ENCODE peak calls at places on chromosomes 6 and 20, in seven cellular contexts. G, E, F, M, Y, V and Q are unnamed samples.

GRCh38 chr20:57660510-57661199 is 40.4 kb upstream of the ZBP1 start:
- DNase-seq in G (no peak), E (peak), F (no peak), M (no peak), Y (no peak), V (no peak), Q (peak)

GRCh38 chr6:43547202-43547601 is 28.6 kb downstream of the XPO5 start:
- DNase-seq in G (no peak), E (no peak), F (no peak), M (no peak), Y (no peak), V (no peak), Q (no peak)

GRCh38 chr6:169936355-169936975 is 185.0 kb downstream of the ERMARD start:
- DNase-seq in G (no peak), E (no peak), F (no peak), M (no peak), Y (no peak), V (no peak), Q (no peak)

GRCh38 chr20:17494201-17494600 is 37.0 kb downstream of the BFSP1 start:
- DNase-seq in G (no peak), E (no peak), F (no peak), M (no peak), Y (no peak), V (no peak), Q (no peak)

GRCh38 chr20:61694666-61695065 is 371.0 kb downstream of the TAF4 start:
- DNase-seq in G (no peak), E (peak), F (no peak), M (no peak), Y (peak), V (no peak), Q (no peak)

GRCh38 chr6:42344756-42345155 is 107.0 kb downstream of the TRERF1 start:
- DNase-seq in G (no peak), E (no peak), F (no peak), M (no peak), Y (no peak), V (no peak), Q (no peak)

GRCh38 chr20:10670521-10671220 is 3.1 kb downstream of the JAG1 start:
- DNase-seq in G (no peak), E (no peak), F (no peak), M (peak), Y (no peak), V (no peak), Q (no peak)

GRCh38 chr6:169189227-169189626 is 64.4 kb downstream of the THBS2 start:
- DNase-seq in G (no peak), E (no peak), F (no peak), M (no peak), Y (no peak), V (no peak), Q (no peak)

GRCh38 chr20:10047427-10047826 is 12.6 kb downstream of the ANKEF1 start:
- DNase-seq in G (peak), E (no peak), F (no peak), M (no peak), Y (no peak), V (peak), Q (no peak)

GRCh38 chr6:24689964-24690363 is 23.1 kb downstream of the ACOT13 start:
- DNase-seq in G (no peak), E (no peak), F (no peak), M (no peak), Y (no peak), V (no peak), Q (no peak)

GRCh38 chr6:24827162-24827561 is 28.4 kb upstream of the ARMH2 start:
- DNase-seq in G (no peak), E (no peak), F (no peak), M (no peak), Y (no peak), V (no peak), Q (no peak)

GRCh38 chr6:34045698-34046097 is 100.2 kb downstream of the GRM4 start:
- DNase-seq in G (no peak), E (no peak), F (no peak), M (no peak), Y (no peak), V (no peak), Q (no peak)

GRCh38 chr20:5164645-5165399 is 38.0 kb downstream of the CDS2 start:
- DNase-seq in G (no peak), E (no peak), F (no peak), M (no peak), Y (no peak), V (no peak), Q (no peak)

GRCh38 chr6:1285589-1286340 is 26.1 kb upstream of the FOXQ1 start:
- DNase-seq in G (no peak), E (no peak), F (no peak), M (no peak), Y (no peak), V (no peak), Q (no peak)

GRCh38 chr20:63225082-63225454 is 9.1 kb upstream of the YTHDF1 start:
- DNase-seq in G (no peak), E (no peak), F (no peak), M (no peak), Y (no peak), V (no peak), Q (no peak)

GRCh38 chr6:125939026-125939425 is 17.5 kb upstream of the HINT3 start:
- DNase-seq in G (no peak), E (no peak), F (no peak), M (peak), Y (no peak), V (no peak), Q (no peak)

GRCh38 chr6:15491255-15491985 is 171.4 kb downstream of the DTNBP1 start:
- DNase-seq in G (peak), E (peak), F (peak), M (peak), Y (peak), V (no peak), Q (no peak)

GRCh38 chr20:1702288-1702687 is 44.7 kb upstream of the SIRPG start:
- DNase-seq in G (no peak), E (no peak), F (no peak), M (no peak), Y (no peak), V (no peak), Q (no peak)

GRCh38 chr6:112806163-112806900 is 459.2 kb downstream of the RFPL4B start:
- DNase-seq in G (no peak), E (no peak), F (no peak), M (no peak), Y (no peak), V (no peak), Q (no peak)

GRCh38 chr6:30091577-30092381 is 16.2 kb upstream of the RNF39 start:
- DNase-seq in G (no peak), E (peak), F (peak), M (no peak), Y (no peak), V (no peak), Q (no peak)

GRCh38 chr6:69917834-69918233 is 51.5 kb downstream of the COL19A1 start:
- DNase-seq in G (no peak), E (no peak), F (no peak), M (no peak), Y (no peak), V (no peak), Q (no peak)

GRCh38 chr20:41232971-41233926 is 84.3 kb downstream of the ZHX3 start:
- DNase-seq in G (no peak), E (no peak), F (no peak), M (peak), Y (no peak), V (no peak), Q (no peak)

GRCh38 chr20:46344488-46345162 is 36.3 kb upstream of the CDH22 start:
- DNase-seq in G (no peak), E (no peak), F (no peak), M (no peak), Y (no peak), V (no peak), Q (no peak)

GRCh38 chr6:34743625-34744293 is 13.5 kb upstream of the SNRPC start:
- DNase-seq in G (no peak), E (no peak), F (no peak), M (no peak), Y (no peak), V (no peak), Q (no peak)

GRCh38 chr20:31674895-31675827 is 37.4 kb downstream of the COX4I2 start:
- DNase-seq in G (no peak), E (peak), F (peak), M (peak), Y (peak), V (no peak), Q (peak)

GRCh38 chr6:73565767-73566485 is 45.1 kb upstream of the EEF1A1 start:
- DNase-seq in G (peak), E (no peak), F (peak), M (no peak), Y (no peak), V (peak), Q (no peak)

GRCh38 chr6:130167655-130168054 is 55.1 kb downstream of the SAMD3 start:
- DNase-seq in G (no peak), E (no peak), F (no peak), M (no peak), Y (no peak), V (no peak), Q (no peak)

GRCh38 chr6:99393366-99393697 is 663 bp downstream of the COQ3 start:
- DNase-seq in G (no peak), E (no peak), F (no peak), M (no peak), Y (no peak), V (no peak), Q (no peak)

GRCh38 chr6:139732451-139732850 is 358.0 kb upstream of the CITED2 start:
- DNase-seq in G (no peak), E (no peak), F (no peak), M (peak), Y (no peak), V (no peak), Q (no peak)

GRCh38 chr6:90139272-90139817 is 157.3 kb downstream of the BACH2 start:
- DNase-seq in G (no peak), E (no peak), F (no peak), M (no peak), Y (no peak), V (no peak), Q (no peak)

GRCh38 chr6:163416640-163417253 is 2.2 kb downstream of the QKI start:
- DNase-seq in G (peak), E (no peak), F (peak), M (peak), Y (no peak), V (no peak), Q (no peak)

GRCh38 chr6:108002365-108003221 is 44.6 kb upstream of the SEC63 start:
- DNase-seq in G (no peak), E (no peak), F (no peak), M (peak), Y (peak), V (no peak), Q (no peak)

GRCh38 chr6:11428895-11429294 is 108.7 kb upstream of the TMEM170B start:
- DNase-seq in G (no peak), E (no peak), F (peak), M (no peak), Y (no peak), V (no peak), Q (no peak)

GRCh38 chr6:53322188-53323029 is 26.3 kb downstream of the ELOVL5 start:
- DNase-seq in G (no peak), E (no peak), F (no peak), M (no peak), Y (no peak), V (no peak), Q (no peak)

GRCh38 chr6:53320964-53321363 is 27.8 kb downstream of the ELOVL5 start:
- DNase-seq in G (no peak), E (no peak), F (no peak), M (no peak), Y (no peak), V (no peak), Q (no peak)

GRCh38 chr6:53318429-53318828 is 30.3 kb downstream of the ELOVL5 start:
- DNase-seq in G (no peak), E (no peak), F (no peak), M (no peak), Y (no peak), V (no peak), Q (no peak)

GRCh38 chr6:53317861-53318260 is 30.9 kb downstream of the ELOVL5 start:
- DNase-seq in G (no peak), E (no peak), F (no peak), M (no peak), Y (no peak), V (no peak), Q (no peak)

GRCh38 chr6:53321701-53322100 is 27.0 kb downstream of the ELOVL5 start:
- DNase-seq in G (no peak), E (no peak), F (no peak), M (no peak), Y (no peak), V (no peak), Q (no peak)
- H3K27ac ChIP-seq in G (no peak), E (no peak), F (no peak), M (no peak), Y (no peak), V (no peak), Q (no peak)

GRCh38 chr6:64539917-64540316 is 904.3 kb downstream of the PHF3 start:
- DNase-seq in G (no peak), E (no peak), F (no peak), M (no peak), Y (no peak), V (no peak), Q (no peak)
- H3K4me3 ChIP-seq in G (no peak), E (no peak), F (no peak), M (no peak), Y (no peak), V (no peak), Q (no peak)

GRCh38 chr20:650281-650680 is 2.7 kb downstream of the SRXN1 start:
- DNase-seq in G (no peak), E (no peak), F (no peak), M (no peak), Y (no peak), V (no peak), Q (no peak)

GRCh38 chr20:653110-653589 is at the start of gene SRXN1:
- DNase-seq in G (peak), E (peak), F (peak), M (peak), Y (peak), V (peak), Q (peak)

GRCh38 chr20:652611-653109 is 340 bp downstream of the SRXN1 start:
- DNase-seq in G (no peak), E (peak), F (no peak), M (peak), Y (no peak), V (no peak), Q (no peak)

GRCh38 chr20:650954-651353 is 2.0 kb downstream of the SRXN1 start:
- DNase-seq in G (no peak), E (no peak), F (no peak), M (no peak), Y (no peak), V (no peak), Q (no peak)

GRCh38 chr20:651713-652610 is 1.0 kb downstream of the SRXN1 start:
- DNase-seq in G (no peak), E (no peak), F (no peak), M (no peak), Y (no peak), V (no peak), Q (no peak)
- H3K27ac ChIP-seq in G (no peak), E (peak), F (peak), M (peak), Y (peak), V (no peak), Q (no peak)

GRCh38 chr6:50849016-50849748 is 30.5 kb downstream of the TFAP2B start:
- DNase-seq in G (no peak), E (no peak), F (no peak), M (no peak), Y (no peak), V (no peak), Q (no peak)

GRCh38 chr6:50851269-50851847 is 32.7 kb downstream of the TFAP2B start:
- DNase-seq in G (no peak), E (no peak), F (no peak), M (no peak), Y (no peak), V (no peak), Q (no peak)

GRCh38 chr6:50850860-50851259 is 32.2 kb downstream of the TFAP2B start:
- DNase-seq in G (no peak), E (no peak), F (no peak), M (no peak), Y (no peak), V (no peak), Q (no peak)

GRCh38 chr6:50849781-50850180 is 31.1 kb downstream of the TFAP2B start:
- DNase-seq in G (no peak), E (no peak), F (no peak), M (no peak), Y (no peak), V (no peak), Q (no peak)

DNA sequence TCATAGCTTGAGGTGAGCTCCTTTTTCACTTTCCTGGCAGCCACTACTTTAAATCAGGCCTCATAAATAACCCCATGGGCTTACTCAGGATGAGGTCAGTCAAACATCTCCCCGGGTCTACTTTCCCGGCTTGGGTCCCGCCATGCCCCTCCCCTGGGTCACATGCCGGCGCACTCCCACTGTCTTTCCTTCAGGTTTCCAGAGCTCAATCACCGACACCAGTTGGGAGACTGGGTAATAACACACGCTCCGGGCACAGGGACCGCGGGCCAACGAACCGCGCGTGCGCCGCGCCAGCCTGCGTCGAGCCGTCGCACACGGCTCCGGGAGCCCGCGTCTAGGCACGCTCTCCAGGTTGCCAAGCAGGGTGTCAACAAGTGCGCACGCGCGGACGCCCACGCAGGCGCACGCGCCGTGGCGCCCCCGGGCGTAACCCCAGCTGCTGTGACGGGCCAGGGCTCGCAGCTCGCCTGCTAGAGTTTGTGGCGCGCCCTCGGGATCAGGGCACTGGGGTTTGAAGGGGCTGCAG is 31.6 kb downstream of the TFAP2B start:
- DNase-seq in G (no peak), E (no peak), F (no peak), M (no peak), Y (no peak), V (no peak), Q (no peak)
- H3K4me3 ChIP-seq in G (peak), E (peak), F (no peak), M (no peak), Y (no peak), V (peak), Q (no peak)

GRCh38 chr6:116059713-116060571 is 749 bp downstream of the FRK start:
- DNase-seq in G (no peak), E (peak), F (peak), M (no peak), Y (no peak), V (no peak), Q (no peak)
- H3K27ac ChIP-seq in G (no peak), E (peak), F (peak), M (no peak), Y (no peak), V (no peak), Q (peak)

GRCh38 chr20:59634435-59635005 is 30.2 kb downstream of the PHACTR3 start:
- DNase-seq in G (no peak), E (no peak), F (no peak), M (no peak), Y (no peak), V (no peak), Q (no peak)
- H3K4me3 ChIP-seq in G (no peak), E (no peak), F (no peak), M (no peak), Y (no peak), V (no peak), Q (no peak)

DNA sequence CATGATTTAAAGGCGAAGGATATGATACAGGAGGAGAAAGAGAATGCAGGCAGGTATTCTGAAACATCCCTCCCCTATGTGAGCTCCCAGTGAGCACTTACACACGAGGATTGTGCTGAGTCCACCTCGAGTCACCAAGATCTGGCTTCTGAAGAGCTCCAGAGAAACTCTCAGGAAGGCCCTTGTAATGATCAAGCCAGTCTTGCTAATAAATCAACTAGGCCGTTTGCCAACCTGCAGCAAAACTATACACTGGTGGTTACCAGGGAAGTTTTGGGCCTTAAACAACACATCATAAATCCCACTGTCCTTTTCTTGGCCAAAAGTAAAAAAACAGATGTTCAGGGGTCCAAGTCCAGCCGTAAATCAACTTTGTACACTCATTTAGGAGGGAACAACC is 79.2 kb downstream of the STXBP5 start:
- DNase-seq in G (no peak), E (no peak), F (no peak), M (no peak), Y (no peak), V (no peak), Q (no peak)
- H3K27ac ChIP-seq in G (no peak), E (no peak), F (no peak), M (no peak), Y (no peak), V (no peak), Q (no peak)

DNA sequence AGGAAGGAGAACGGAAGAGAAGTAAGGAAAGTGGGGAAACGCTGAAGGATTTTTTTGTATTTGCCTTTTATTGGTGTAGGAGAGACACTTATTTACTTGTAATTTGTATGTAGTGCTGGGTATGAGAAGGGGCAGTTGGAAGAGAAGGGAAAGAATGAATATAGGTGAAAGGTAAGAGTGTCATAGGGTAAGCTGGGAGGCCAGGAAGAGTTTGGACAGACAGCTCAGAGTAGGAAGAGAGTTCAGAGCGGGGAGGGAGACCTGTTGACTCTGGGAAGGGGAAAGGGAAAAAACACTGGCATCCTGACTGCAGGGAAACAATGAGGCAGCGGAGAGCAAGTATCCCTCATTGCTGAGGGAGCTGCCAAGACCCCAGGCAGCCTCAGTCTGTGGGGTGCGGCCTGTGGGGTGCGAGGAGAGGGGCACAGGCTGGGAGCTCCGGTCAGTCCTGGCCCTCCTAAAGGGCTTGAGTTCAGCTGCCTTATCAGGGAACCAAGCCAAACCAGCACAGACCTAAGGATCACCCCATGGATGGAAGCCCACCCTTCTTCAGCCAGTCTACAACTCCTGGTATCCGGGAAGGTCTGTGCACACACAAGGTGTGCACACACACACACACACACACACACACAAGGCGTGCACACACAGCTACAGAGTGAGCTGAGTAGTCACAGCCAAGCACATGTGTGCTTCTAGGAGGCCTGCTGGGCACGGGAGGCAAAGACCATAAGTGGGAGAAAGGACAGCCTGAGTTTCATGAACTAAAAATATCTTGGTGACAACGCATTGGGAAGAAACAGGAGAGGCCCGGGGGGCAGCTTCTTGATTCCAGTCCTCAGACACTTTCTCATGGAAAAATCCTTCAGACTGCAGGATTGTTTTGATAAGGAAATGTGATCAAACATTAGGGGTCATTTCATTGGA is 2.9 kb downstream of the TRAF3IP2 start:
- DNase-seq in G (no peak), E (no peak), F (no peak), M (peak), Y (no peak), V (no peak), Q (peak)
- H3K4me3 ChIP-seq in G (no peak), E (peak), F (no peak), M (no peak), Y (no peak), V (no peak), Q (no peak)